ENCODE peak calls at places on chromosome 9, in ten cellular contexts. One of them, this sample, is unnamed.
A peak's percentile ranks its signal among the peaks of the same experiment; 100 is the strongest.

GRCh38 chr9:98241357-98242104 is 13.9 kb downstream of the TBC1D2 start:
- DNase-seq in fibroblast of villous mesenchyme: no peak
- DNase-seq in H9: no peak
- DNase-seq in HCT116: no peak
- DNase-seq in kidney: no peak
- DNase-seq in MCF 10A: no peak
- DNase-seq in CD8-positive, alpha-beta T cell: no peak
- DNase-seq in Calu3: no peak
- DNase-seq in choroid plexus epithelial cell: no peak
- DNase-seq in cardiac muscle cell: no peak
- DNase-seq in this sample: no peak

GRCh38 chr9:81829201-81829882 is 98.9 kb upstream of the SPATA31D4 start:
- DNase-seq in choroid plexus epithelial cell: peak; percentile 36
- DNase-seq in H9: no peak
- DNase-seq in Calu3: no peak
- DNase-seq in CD8-positive, alpha-beta T cell: no peak
- DNase-seq in HCT116: no peak
- DNase-seq in MCF 10A: no peak
- DNase-seq in fibroblast of villous mesenchyme: peak; percentile 39
- DNase-seq in cardiac muscle cell: no peak
- DNase-seq in kidney: no peak
- DNase-seq in this sample: no peak

GRCh38 chr9:79663878-79664277 is 92.1 kb downstream of the TLE4 start:
- DNase-seq in Calu3: no peak
- DNase-seq in fibroblast of villous mesenchyme: no peak
- DNase-seq in H9: no peak
- DNase-seq in MCF 10A: no peak
- DNase-seq in cardiac muscle cell: no peak
- DNase-seq in HCT116: no peak
- DNase-seq in kidney: peak; percentile 54
- DNase-seq in CD8-positive, alpha-beta T cell: no peak
- DNase-seq in choroid plexus epithelial cell: no peak
- DNase-seq in this sample: no peak

GRCh38 chr9:137550241-137550621 is at the start of gene PNPLA7:
- DNase-seq in choroid plexus epithelial cell: peak; percentile 85
- DNase-seq in fibroblast of villous mesenchyme: peak; percentile 83
- DNase-seq in CD8-positive, alpha-beta T cell: peak; percentile 52
- DNase-seq in MCF 10A: peak; percentile 83
- DNase-seq in Calu3: peak; percentile 77
- DNase-seq in kidney: peak; percentile 96
- DNase-seq in HCT116: peak; percentile 49
- DNase-seq in H9: peak; percentile 86
- DNase-seq in cardiac muscle cell: peak; percentile 89
- DNase-seq in this sample: peak; percentile 80

GRCh38 chr9:23502004-23502403 is 324.0 kb downstream of the ELAVL2 start:
- DNase-seq in Calu3: no peak
- DNase-seq in fibroblast of villous mesenchyme: no peak
- DNase-seq in kidney: no peak
- DNase-seq in H9: no peak
- DNase-seq in choroid plexus epithelial cell: no peak
- DNase-seq in CD8-positive, alpha-beta T cell: no peak
- DNase-seq in cardiac muscle cell: no peak
- DNase-seq in MCF 10A: no peak
- DNase-seq in HCT116: no peak
- DNase-seq in this sample: no peak

GRCh38 chr9:21239917-21240316 is at the start of gene IFNA14:
- DNase-seq in choroid plexus epithelial cell: no peak
- DNase-seq in MCF 10A: no peak
- DNase-seq in HCT116: no peak
- DNase-seq in cardiac muscle cell: no peak
- DNase-seq in kidney: no peak
- DNase-seq in fibroblast of villous mesenchyme: no peak
- DNase-seq in Calu3: no peak
- DNase-seq in H9: no peak
- DNase-seq in CD8-positive, alpha-beta T cell: no peak
- DNase-seq in this sample: no peak

GRCh38 chr9:114894206-114894605 is 36.2 kb downstream of the TNFSF8 start:
- DNase-seq in H9: no peak
- DNase-seq in CD8-positive, alpha-beta T cell: no peak
- DNase-seq in MCF 10A: peak; percentile 48
- DNase-seq in fibroblast of villous mesenchyme: peak; percentile 65
- DNase-seq in kidney: no peak
- DNase-seq in Calu3: no peak
- DNase-seq in cardiac muscle cell: peak; percentile 21
- DNase-seq in choroid plexus epithelial cell: peak; percentile 37
- DNase-seq in HCT116: no peak
- DNase-seq in this sample: no peak

GRCh38 chr9:114521846-114522245 is 16.6 kb upstream of the WHRN start:
- DNase-seq in MCF 10A: no peak
- DNase-seq in Calu3: no peak
- DNase-seq in cardiac muscle cell: no peak
- DNase-seq in H9: no peak
- DNase-seq in choroid plexus epithelial cell: peak; percentile 28
- DNase-seq in HCT116: no peak
- DNase-seq in fibroblast of villous mesenchyme: no peak
- DNase-seq in CD8-positive, alpha-beta T cell: no peak
- DNase-seq in kidney: no peak
- DNase-seq in this sample: no peak

GRCh38 chr9:81289622-81290021 is 399.7 kb downstream of the TLE1 start:
- DNase-seq in choroid plexus epithelial cell: no peak
- DNase-seq in HCT116: no peak
- DNase-seq in cardiac muscle cell: no peak
- DNase-seq in kidney: no peak
- DNase-seq in H9: no peak
- DNase-seq in fibroblast of villous mesenchyme: no peak
- DNase-seq in CD8-positive, alpha-beta T cell: no peak
- DNase-seq in MCF 10A: no peak
- DNase-seq in Calu3: no peak
- DNase-seq in this sample: no peak

GRCh38 chr9:6584881-6585597 is 60.5 kb downstream of the GLDC start:
- DNase-seq in MCF 10A: peak; percentile 40
- DNase-seq in kidney: no peak
- DNase-seq in cardiac muscle cell: peak; percentile 60
- DNase-seq in HCT116: peak; percentile 23
- DNase-seq in choroid plexus epithelial cell: peak; percentile 65
- DNase-seq in Calu3: no peak
- DNase-seq in fibroblast of villous mesenchyme: peak; percentile 49
- DNase-seq in CD8-positive, alpha-beta T cell: no peak
- DNase-seq in H9: no peak
- DNase-seq in this sample: no peak

GRCh38 chr9:130539473-130540223 is 39.7 kb upstream of the FUBP3 start:
- DNase-seq in CD8-positive, alpha-beta T cell: no peak
- DNase-seq in H9: no peak
- DNase-seq in fibroblast of villous mesenchyme: peak; percentile 41
- DNase-seq in Calu3: peak; percentile 31
- DNase-seq in choroid plexus epithelial cell: peak; percentile 80
- DNase-seq in kidney: no peak
- DNase-seq in MCF 10A: peak; percentile 94
- DNase-seq in HCT116: peak; percentile 40
- DNase-seq in cardiac muscle cell: peak; percentile 84
- DNase-seq in this sample: no peak

DNA sequence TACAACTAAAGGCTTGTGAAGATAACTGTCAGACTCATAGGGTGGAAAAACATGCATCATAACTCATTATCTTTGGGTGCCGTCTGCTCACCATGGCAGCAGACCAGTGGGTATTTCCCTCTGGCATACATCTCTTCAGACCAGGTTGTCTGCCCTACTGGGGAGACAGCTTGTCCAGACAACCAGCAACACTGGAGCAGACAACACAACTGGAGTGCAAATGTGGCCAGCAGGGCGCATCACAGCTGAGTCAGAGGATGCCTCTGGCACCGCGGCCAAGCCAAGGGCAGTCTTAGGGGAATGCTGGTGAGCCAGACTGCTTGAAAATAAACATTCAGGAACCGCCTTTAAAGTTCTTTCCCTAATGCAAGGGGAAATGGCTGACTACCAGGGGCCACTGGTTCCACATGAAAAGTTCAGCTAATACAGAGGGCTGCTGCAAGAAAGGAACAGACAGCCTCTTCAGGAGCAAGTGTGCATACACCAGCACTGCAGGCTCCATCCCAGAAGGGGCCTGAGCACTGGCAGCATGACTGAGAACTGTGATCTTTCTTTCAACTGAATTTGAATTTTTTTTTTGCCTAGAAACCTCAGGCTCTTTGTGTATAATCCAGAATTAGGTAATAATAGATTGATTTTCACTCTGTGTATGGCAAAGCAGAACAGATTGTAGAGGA is 77.3 kb downstream of the MAMDC2 start:
- DNase-seq in cardiac muscle cell: peak; percentile 87
- DNase-seq in kidney: no peak
- DNase-seq in choroid plexus epithelial cell: peak; percentile 97
- DNase-seq in fibroblast of villous mesenchyme: peak; percentile 90
- DNase-seq in CD8-positive, alpha-beta T cell: no peak
- DNase-seq in HCT116: no peak
- DNase-seq in H9: no peak
- DNase-seq in MCF 10A: peak; percentile 85
- DNase-seq in Calu3: peak; percentile 13
- DNase-seq in this sample: no peak
- TF ChIP-seq CTCF in cardiac muscle cell: peak; percentile 43
- TF ChIP-seq CTCF in kidney: no peak
- TF ChIP-seq CTCF in choroid plexus epithelial cell: peak; percentile 57
- TF ChIP-seq CTCF in fibroblast of villous mesenchyme: peak; percentile 46
- TF ChIP-seq CTCF in CD8-positive, alpha-beta T cell: no peak
- TF ChIP-seq CTCF in HCT116: peak; percentile 26
- TF ChIP-seq CTCF in H9: peak; percentile 36
- TF ChIP-seq CTCF in MCF 10A: peak; percentile 7
- TF ChIP-seq CTCF in Calu3: no peak
- TF ChIP-seq CTCF in this sample: peak; percentile 18

GRCh38 chr9:107019216-107019615 is 156.2 kb downstream of the ZNF462 start:
- DNase-seq in Calu3: no peak
- DNase-seq in MCF 10A: peak; percentile 41
- DNase-seq in choroid plexus epithelial cell: peak; percentile 66
- DNase-seq in fibroblast of villous mesenchyme: peak; percentile 27
- DNase-seq in H9: no peak
- DNase-seq in cardiac muscle cell: peak; percentile 70
- DNase-seq in HCT116: no peak
- DNase-seq in CD8-positive, alpha-beta T cell: no peak
- DNase-seq in kidney: no peak
- DNase-seq in this sample: no peak

GRCh38 chr9:107024193-107024592 is 161.2 kb downstream of the ZNF462 start:
- DNase-seq in Calu3: no peak
- DNase-seq in fibroblast of villous mesenchyme: peak; percentile 22
- DNase-seq in MCF 10A: no peak
- DNase-seq in choroid plexus epithelial cell: peak; percentile 18
- DNase-seq in cardiac muscle cell: no peak
- DNase-seq in CD8-positive, alpha-beta T cell: no peak
- DNase-seq in kidney: no peak
- DNase-seq in HCT116: no peak
- DNase-seq in H9: no peak
- DNase-seq in this sample: no peak

GRCh38 chr9:107016383-107016782 is 153.4 kb downstream of the ZNF462 start:
- DNase-seq in fibroblast of villous mesenchyme: no peak
- DNase-seq in MCF 10A: peak; percentile 64
- DNase-seq in kidney: no peak
- DNase-seq in CD8-positive, alpha-beta T cell: no peak
- DNase-seq in HCT116: no peak
- DNase-seq in choroid plexus epithelial cell: no peak
- DNase-seq in H9: no peak
- DNase-seq in Calu3: no peak
- DNase-seq in cardiac muscle cell: no peak
- DNase-seq in this sample: no peak

GRCh38 chr9:107020040-107020530 is 157.1 kb downstream of the ZNF462 start:
- DNase-seq in HCT116: no peak
- DNase-seq in H9: no peak
- DNase-seq in CD8-positive, alpha-beta T cell: no peak
- DNase-seq in choroid plexus epithelial cell: peak; percentile 98
- DNase-seq in Calu3: no peak
- DNase-seq in MCF 10A: peak; percentile 70
- DNase-seq in kidney: no peak
- DNase-seq in fibroblast of villous mesenchyme: peak; percentile 97
- DNase-seq in cardiac muscle cell: peak; percentile 96
- DNase-seq in this sample: no peak
- TF ChIP-seq CTCF in HCT116: no peak
- TF ChIP-seq CTCF in H9: no peak
- TF ChIP-seq CTCF in CD8-positive, alpha-beta T cell: no peak
- TF ChIP-seq CTCF in choroid plexus epithelial cell: peak; percentile 44
- TF ChIP-seq CTCF in Calu3: no peak
- TF ChIP-seq CTCF in MCF 10A: no peak
- TF ChIP-seq CTCF in kidney: no peak
- TF ChIP-seq CTCF in fibroblast of villous mesenchyme: peak; percentile 20
- TF ChIP-seq CTCF in cardiac muscle cell: no peak
- TF ChIP-seq CTCF in this sample: no peak

GRCh38 chr9:12697719-12698118 is 4.5 kb downstream of the TYRP1 start:
- DNase-seq in CD8-positive, alpha-beta T cell: no peak
- DNase-seq in fibroblast of villous mesenchyme: peak; percentile 61
- DNase-seq in cardiac muscle cell: peak; percentile 51
- DNase-seq in kidney: no peak
- DNase-seq in H9: no peak
- DNase-seq in MCF 10A: peak; percentile 32
- DNase-seq in HCT116: no peak
- DNase-seq in choroid plexus epithelial cell: peak; percentile 30
- DNase-seq in Calu3: no peak
- DNase-seq in this sample: no peak

GRCh38 chr9:12696931-12697622 is 3.9 kb downstream of the TYRP1 start:
- DNase-seq in MCF 10A: no peak
- DNase-seq in fibroblast of villous mesenchyme: peak; percentile 49
- DNase-seq in CD8-positive, alpha-beta T cell: no peak
- DNase-seq in cardiac muscle cell: peak; percentile 10
- DNase-seq in HCT116: no peak
- DNase-seq in H9: no peak
- DNase-seq in kidney: no peak
- DNase-seq in Calu3: no peak
- DNase-seq in choroid plexus epithelial cell: no peak
- DNase-seq in this sample: no peak

GRCh38 chr9:12698293-12698692 is 5.1 kb downstream of the TYRP1 start:
- DNase-seq in H9: no peak
- DNase-seq in kidney: no peak
- DNase-seq in Calu3: no peak
- DNase-seq in MCF 10A: peak; percentile 46
- DNase-seq in fibroblast of villous mesenchyme: peak; percentile 97
- DNase-seq in HCT116: no peak
- DNase-seq in CD8-positive, alpha-beta T cell: no peak
- DNase-seq in cardiac muscle cell: peak; percentile 87
- DNase-seq in choroid plexus epithelial cell: peak; percentile 67
- DNase-seq in this sample: no peak

GRCh38 chr9:12698986-12699385 is 5.8 kb downstream of the TYRP1 start:
- DNase-seq in H9: no peak
- DNase-seq in fibroblast of villous mesenchyme: no peak
- DNase-seq in HCT116: no peak
- DNase-seq in Calu3: no peak
- DNase-seq in CD8-positive, alpha-beta T cell: no peak
- DNase-seq in cardiac muscle cell: peak; percentile 45
- DNase-seq in kidney: no peak
- DNase-seq in MCF 10A: no peak
- DNase-seq in choroid plexus epithelial cell: peak; percentile 34
- DNase-seq in this sample: no peak

GRCh38 chr9:12699529-12699928 is 6.3 kb downstream of the TYRP1 start:
- DNase-seq in kidney: no peak
- DNase-seq in HCT116: no peak
- DNase-seq in CD8-positive, alpha-beta T cell: no peak
- DNase-seq in choroid plexus epithelial cell: peak; percentile 69
- DNase-seq in H9: no peak
- DNase-seq in MCF 10A: peak; percentile 29
- DNase-seq in Calu3: no peak
- DNase-seq in cardiac muscle cell: peak; percentile 79
- DNase-seq in fibroblast of villous mesenchyme: peak; percentile 38
- DNase-seq in this sample: no peak
- TF ChIP-seq CTCF in kidney: peak; percentile 13
- TF ChIP-seq CTCF in HCT116: no peak
- TF ChIP-seq CTCF in CD8-positive, alpha-beta T cell: no peak
- TF ChIP-seq CTCF in choroid plexus epithelial cell: peak; percentile 66
- TF ChIP-seq CTCF in H9: peak; percentile 50
- TF ChIP-seq CTCF in MCF 10A: no peak
- TF ChIP-seq CTCF in Calu3: no peak
- TF ChIP-seq CTCF in cardiac muscle cell: peak; percentile 56
- TF ChIP-seq CTCF in fibroblast of villous mesenchyme: peak; percentile 58
- TF ChIP-seq CTCF in this sample: no peak

GRCh38 chr9:696332-697090 is 145.0 kb upstream of the DMRT1 start:
- DNase-seq in kidney: no peak
- DNase-seq in MCF 10A: peak; percentile 63
- DNase-seq in Calu3: peak; percentile 27
- DNase-seq in H9: no peak
- DNase-seq in fibroblast of villous mesenchyme: peak; percentile 72
- DNase-seq in CD8-positive, alpha-beta T cell: no peak
- DNase-seq in choroid plexus epithelial cell: peak; percentile 83
- DNase-seq in HCT116: no peak
- DNase-seq in cardiac muscle cell: peak; percentile 70
- DNase-seq in this sample: no peak
- TF ChIP-seq CTCF in kidney: no peak
- TF ChIP-seq CTCF in MCF 10A: no peak
- TF ChIP-seq CTCF in Calu3: no peak
- TF ChIP-seq CTCF in H9: no peak
- TF ChIP-seq CTCF in fibroblast of villous mesenchyme: peak; percentile 35
- TF ChIP-seq CTCF in CD8-positive, alpha-beta T cell: no peak
- TF ChIP-seq CTCF in choroid plexus epithelial cell: peak; percentile 41
- TF ChIP-seq CTCF in HCT116: no peak
- TF ChIP-seq CTCF in cardiac muscle cell: peak; percentile 28
- TF ChIP-seq CTCF in this sample: no peak